ENCODE peak calls at places on chromosome 4, in six cellular contexts. T is HepG2, S is H4, K is SK-N-MC, A is choroid plexus epithelial cell, E is GM10248. R is an unnamed sample.

GRCh38 chr4:77669911-77670590 is 64.4 kb downstream of the CXCL13 start:
- DNase-seq in A (peak), E (no peak), T (no peak), S (no peak), K (no peak), R (peak)

GRCh38 chr4:168541608-168541953 is 44.7 kb downstream of the PALLD start:
- DNase-seq in T (no peak), E (no peak), K (no peak), S (peak), A (peak), R (no peak)

GRCh38 chr4:168715889-168716288 is 219.0 kb downstream of the PALLD start:
- DNase-seq in S (no peak), T (no peak), K (no peak), A (no peak), E (no peak), R (no peak)

GRCh38 chr4:7067147-7067522 is 729 bp downstream of the GRPEL1 start:
- DNase-seq in E (no peak), K (no peak), S (no peak), T (peak), A (no peak), R (no peak)

GRCh38 chr4:8422327-8422726 is 18.2 kb downstream of the ACOX3 start:
- DNase-seq in K (no peak), E (no peak), T (no peak), A (no peak), S (no peak), R (no peak)

GRCh38 chr4:185470503-185471195 is 884 bp downstream of the CCDC110 start:
- DNase-seq in A (peak), E (peak), T (peak), S (peak), K (no peak), R (peak)

GRCh38 chr4:151653548-151653918 is 107.3 kb downstream of the GATB start:
- DNase-seq in K (no peak), E (no peak), T (no peak), S (no peak), A (no peak), R (no peak)

GRCh38 chr4:152682143-152682542 is 2.3 kb upstream of the TMEM154 start:
- DNase-seq in S (no peak), K (no peak), E (no peak), T (no peak), A (no peak), R (no peak)

GRCh38 chr4:72286185-72286584 is 254.4 kb downstream of the NPFFR2 start:
- DNase-seq in E (no peak), A (peak), T (no peak), K (peak), S (peak), R (no peak)